ENCODE peak calls at places on chromosome 16, in seven cellular contexts. M, Z, Y, X, B, H and G are unnamed samples.
A peak's percentile ranks its signal among the peaks of the same experiment; 100 is the strongest.

GRCh38 chr16:85522842-85523601 is 90.1 kb upstream of the GSE1 start:
- DNase-seq in M (no peak), H (no peak), Y (no peak), Z (no peak), B (no peak), X (no peak), G (peak; percentile 21)

GRCh38 chr16:86762035-86762550 is 183.7 kb downstream of the FOXL1 start:
- DNase-seq in Z (no peak), M (no peak), B (no peak), X (no peak), H (no peak), Y (no peak), G (no peak)

GRCh38 chr16:85844786-85845185 is 45.3 kb downstream of the COX4I1 start:
- DNase-seq in X (no peak), Y (peak; percentile 55), H (no peak), B (no peak), M (no peak), Z (no peak), G (no peak)

GRCh38 chr16:23476289-23476688 is 23.3 kb upstream of the COG7 start:
- DNase-seq in M (no peak), B (no peak), H (no peak), Y (no peak), X (no peak), Z (no peak), G (no peak)

GRCh38 chr16:17397499-17397891 is 73.3 kb downstream of the XYLT1 start:
- DNase-seq in X (no peak), M (no peak), Z (no peak), Y (no peak), H (peak; percentile 13), B (no peak), G (no peak)

GRCh38 chr16:88759245-88759975 is 25.6 kb downstream of the PIEZO1 start:
- DNase-seq in Z (no peak), B (no peak), M (no peak), Y (peak; percentile 67), X (peak; percentile 60), H (peak; percentile 27), G (no peak)

GRCh38 chr16:66315210-66315825 is 51.2 kb upstream of the CDH5 start:
- DNase-seq in Z (peak; percentile 26), Y (peak; percentile 69), X (peak; percentile 71), H (peak; percentile 2), M (peak; percentile 76), B (peak; percentile 39), G (peak; percentile 74)

GRCh38 chr16:28592511-28592910 is 4.3 kb downstream of the SULT1A2 start:
- DNase-seq in X (no peak), Y (no peak), B (no peak), H (no peak), M (no peak), Z (no peak), G (no peak)

GRCh38 chr16:88810868-88811599 is 694 bp downstream of the APRT start:
- DNase-seq in H (peak; percentile 37), Y (peak; percentile 80), M (no peak), Z (peak; percentile 55), X (peak; percentile 78), B (peak; percentile 82), G (peak; percentile 80)

GRCh38 chr16:57884655-57885133 is 82.4 kb upstream of the KIFC3 start:
- DNase-seq in M (no peak), X (no peak), H (no peak), B (no peak), Z (no peak), Y (no peak), G (no peak)

GRCh38 chr16:67654069-67654911 is 5.8 kb downstream of the ACD start:
- DNase-seq in Z (no peak), Y (no peak), B (no peak), X (no peak), H (no peak), M (no peak), G (no peak)

GRCh38 chr16:11994187-11995119 is 17.9 kb downstream of the SNX29 start:
- DNase-seq in H (no peak), B (peak; percentile 70), M (no peak), X (no peak), Z (no peak), Y (peak; percentile 18), G (peak; percentile 14)

GRCh38 chr16:89407282-89407924 is 83.0 kb downstream of the ANKRD11 start:
- DNase-seq in H (no peak), X (no peak), Y (no peak), Z (no peak), B (no peak), M (no peak), G (no peak)

GRCh38 chr16:57143125-57143965 is 42.5 kb downstream of the PSME3IP1 start:
- DNase-seq in H (no peak), B (peak; percentile 93), Y (no peak), Z (no peak), X (no peak), M (no peak), G (no peak)

GRCh38 chr16:75566889-75567255 is 693 bp downstream of the GABARAPL2 start:
- DNase-seq in X (no peak), M (no peak), Z (peak; percentile 9), B (no peak), Y (peak; percentile 15), H (no peak), G (peak; percentile 17)

GRCh38 chr16:29743827-29744531 is 1.8 kb downstream of the C16orf54 start:
- DNase-seq in Y (no peak), Z (no peak), M (no peak), H (no peak), B (no peak), X (no peak), G (no peak)

GRCh38 chr16:10332301-10332700 is 53.6 kb upstream of the ATF7IP2 start:
- DNase-seq in Y (no peak), H (no peak), M (no peak), Z (no peak), X (no peak), B (no peak), G (no peak)

GRCh38 chr16:85908444-85908843 is 9.5 kb downstream of the IRF8 start:
- DNase-seq in Z (no peak), Y (no peak), M (no peak), X (no peak), H (no peak), B (no peak), G (no peak)

GRCh38 chr16:88989852-88990547 is 13.0 kb upstream of the CBFA2T3 start:
- DNase-seq in M (no peak), H (no peak), Z (no peak), X (no peak), B (no peak), Y (no peak), G (no peak)

GRCh38 chr16:89619880-89620279 is 6.4 kb downstream of the DPEP1 start:
- DNase-seq in H (no peak), B (no peak), M (no peak), Z (no peak), Y (peak; percentile 16), X (no peak), G (no peak)

GRCh38 chr16:17377360-17378324 is 93.1 kb downstream of the XYLT1 start:
- DNase-seq in Z (no peak), X (no peak), M (peak; percentile 47), Y (no peak), H (no peak), B (no peak), G (no peak)

GRCh38 chr16:30761427-30761927 is 385 bp downstream of the CFAP119 start:
- DNase-seq in B (no peak), M (peak; percentile 36), X (no peak), Z (peak; percentile 31), H (no peak), Y (peak; percentile 30), G (peak; percentile 64)

GRCh38 chr16:29852654-29853053 is 10.4 kb downstream of the CDIPT start:
- DNase-seq in H (no peak), B (no peak), X (no peak), M (no peak), Y (peak; percentile 48), Z (no peak), G (no peak)

GRCh38 chr16:27720731-27721547 is 171.0 kb downstream of the KATNIP start:
- DNase-seq in B (peak; percentile 73), M (no peak), H (no peak), Z (no peak), Y (no peak), X (no peak), G (no peak)

GRCh38 chr16:23976091-23977001 is 140.6 kb downstream of the PRKCB start:
- DNase-seq in B (no peak), Z (no peak), Y (no peak), H (no peak), M (no peak), X (no peak), G (no peak)